ENCODE peak calls at places on chromosomes 2 and 18, in six cellular contexts. L is HepG2, H is Peyer's patch, P is body of pancreas, D is A549, R is ovary. N is an unnamed sample.

GRCh38 chr2:403682-404081 is 115.8 kb upstream of the ALKAL2 start:
- DNase-seq in H (no peak), R (no peak), L (no peak), D (no peak), P (no peak), N (no peak)

GRCh38 chr2:231395188-231396057 is at the start of gene B3GNT7:
- DNase-seq in P (peak), L (no peak), R (peak), H (peak), D (no peak), N (no peak)

GRCh38 chr2:143629344-143629743 is 500.1 kb downstream of the ARHGAP15 start:
- DNase-seq in P (no peak), R (no peak), D (no peak), H (no peak), L (no peak), N (no peak)

GRCh38 chr2:200219400-200220113 is 86.9 kb upstream of the SPATS2L start:
- DNase-seq in D (no peak), L (peak), H (no peak), P (peak), R (no peak), N (no peak)

GRCh38 chr18:62754026-62754425 is 38.7 kb downstream of the PHLPP1 start:
- DNase-seq in H (no peak), L (no peak), D (no peak), R (no peak), P (no peak), N (no peak)

GRCh38 chr18:28357785-28358401 is 181.0 kb upstream of the CDH2 start:
- DNase-seq in L (peak), P (no peak), R (no peak), H (no peak), D (peak), N (no peak)

GRCh38 chr18:21997207-21998143 is 171.9 kb upstream of the GATA6 start:
- DNase-seq in L (peak), H (no peak), D (peak), R (no peak), P (peak), N (no peak)

GRCh38 chr2:53445376-53446072 is 322.1 kb upstream of the CHAC2 start:
- DNase-seq in L (no peak), P (no peak), H (no peak), R (no peak), D (no peak), N (no peak)

GRCh38 chr2:160555420-160555819 is 61.8 kb upstream of the RBMS1 start:
- DNase-seq in D (no peak), P (no peak), R (no peak), L (no peak), H (no peak), N (no peak)

GRCh38 chr18:13539843-13540535 is 186.4 kb downstream of the FAM210A start:
- DNase-seq in H (no peak), D (peak), P (no peak), R (no peak), L (no peak), N (no peak)
- H3K27ac ChIP-seq in H (peak), D (peak), P (no peak), R (no peak), L (peak), N (no peak)

GRCh38 chr18:712401-713134 is at the start of gene ENOSF1:
- DNase-seq in D (peak), H (peak), L (peak), R (peak), P (peak), N (peak)
- TF ChIP-seq POLR2A in D (peak), H (peak), L (peak), R (peak), P (peak), N (peak)

GRCh38 chr2:85611217-85611704 is 605 bp downstream of the C2orf68 start:
- DNase-seq in H (no peak), P (no peak), D (no peak), R (no peak), L (no peak), N (no peak)
- H3K4me3 ChIP-seq in H (peak), P (peak), D (peak), R (peak), L (peak), N (peak)

GRCh38 chr2:189798312-189799029 is 14.2 kb downstream of the PMS1 start:
- DNase-seq in R (no peak), H (no peak), D (peak), L (peak), P (no peak), N (no peak)
- H3K27ac ChIP-seq in R (no peak), H (no peak), D (no peak), L (no peak), P (no peak), N (no peak)

GRCh38 chr18:3250237-3251107 is 2.9 kb downstream of the MYL12A start:
- DNase-seq in L (no peak), R (no peak), P (no peak), H (no peak), D (no peak), N (no peak)

GRCh38 chr18:3247243-3248061 is at the start of gene MYL12A:
- DNase-seq in H (peak), D (peak), R (peak), L (peak), P (peak), N (peak)

GRCh38 chr18:3248062-3248669 is 565 bp downstream of the MYL12A start:
- DNase-seq in P (no peak), L (no peak), H (no peak), D (no peak), R (no peak), N (no peak)

GRCh38 chr18:3246636-3247242 is 862 bp upstream of the MYL12A start:
- DNase-seq in P (peak), R (peak), L (no peak), H (peak), D (no peak), N (peak)

GRCh38 chr18:3248670-3249359 is 1.2 kb downstream of the MYL12A start:
- DNase-seq in P (no peak), D (peak), R (no peak), H (no peak), L (peak), N (no peak)
- TF ChIP-seq POLR2A in P (peak), D (no peak), R (no peak), H (peak), L (peak), N (peak)

N was measured in right lobe of liver.